ENCODE peak calls at places on chromosomes 12 and 14, in ten cellular contexts. T, U, I, F, H, K, Q, S, Y and R are unnamed samples.

GRCh38 chr12:84805474-84805858 is 107.1 kb downstream of the SLC6A15 start:
- DNase-seq in T (no peak), U (no peak), I (no peak), F (no peak), H (no peak), K (no peak), Q (no peak), S (no peak), Y (no peak), R (no peak)

GRCh38 chr12:13582421-13582820 is 385.9 kb downstream of the EMP1 start:
- DNase-seq in T (no peak), U (no peak), I (no peak), F (no peak), H (no peak), K (no peak), Q (no peak), S (no peak), Y (no peak), R (no peak)

GRCh38 chr14:24887623-24888304 is 162.2 kb downstream of the STXBP6 start:
- DNase-seq in T (no peak), U (no peak), I (no peak), F (no peak), H (no peak), K (no peak), Q (no peak), S (no peak), Y (no peak), R (no peak)

GRCh38 chr14:28542040-28542439 is 224.5 kb upstream of the FOXG1 start:
- DNase-seq in T (no peak), U (no peak), I (no peak), F (no peak), H (peak; percentile 0), K (no peak), Q (no peak), S (no peak), Y (no peak), R (peak; percentile 83)

GRCh38 chr12:69653703-69654102 is 43.0 kb upstream of the LRRC10 start:
- DNase-seq in T (no peak), U (no peak), I (no peak), F (no peak), H (peak; percentile 51), K (no peak), Q (no peak), S (no peak), Y (no peak), R (peak; percentile 46)

GRCh38 chr12:105385141-105385540 is 54.6 kb downstream of the C12orf75 start:
- DNase-seq in T (no peak), U (no peak), I (no peak), F (no peak), H (peak; percentile 19), K (no peak), Q (no peak), S (no peak), Y (no peak), R (peak; percentile 13)

GRCh38 chr12:46517579-46517962 is 145.0 kb upstream of the SLC38A2 start:
- DNase-seq in T (no peak), U (no peak), I (no peak), F (no peak), H (no peak), K (no peak), Q (no peak), S (no peak), Y (no peak), R (no peak)

GRCh38 chr12:31488737-31489338 is 102.1 kb downstream of the DENND5B start:
- DNase-seq in T (no peak), U (no peak), I (no peak), F (no peak), H (no peak), K (no peak), Q (no peak), S (no peak), Y (no peak), R (no peak)

GRCh38 chr12:88401153-88401552 is 179.1 kb downstream of the KITLG start:
- DNase-seq in T (no peak), U (no peak), I (no peak), F (no peak), H (peak; percentile 33), K (no peak), Q (no peak), S (no peak), Y (no peak), R (no peak)

GRCh38 chr12:106680280-106680679 is 94.2 kb upstream of the RIC8B start:
- DNase-seq in T (no peak), U (no peak), I (no peak), F (no peak), H (no peak), K (no peak), Q (no peak), S (no peak), Y (no peak), R (no peak)

GRCh38 chr14:24431569-24432258 is 2.0 kb downstream of the KHNYN start:
- DNase-seq in T (peak; percentile 91), U (peak; percentile 95), I (peak; percentile 95), F (peak; percentile 92), H (peak; percentile 94), K (peak; percentile 94), Q (peak; percentile 93), S (peak; percentile 93), Y (peak; percentile 92), R (peak; percentile 96)

GRCh38 chr12:47837190-47838171 is 17.8 kb upstream of the HDAC7 start:
- DNase-seq in T (peak; percentile 68), U (peak; percentile 76), I (peak; percentile 44), F (peak; percentile 78), H (peak; percentile 79), K (no peak), Q (peak; percentile 79), S (peak; percentile 78), Y (peak; percentile 87), R (peak; percentile 81)

GRCh38 chr12:129773170-129773493 is 130.7 kb downstream of the TMEM132D start:
- DNase-seq in T (no peak), U (no peak), I (no peak), F (no peak), H (no peak), K (no peak), Q (no peak), S (no peak), Y (no peak), R (no peak)

GRCh38 chr12:132647858-132648257 is 29.3 kb downstream of the P2RX2 start:
- DNase-seq in T (no peak), U (no peak), I (no peak), F (no peak), H (no peak), K (no peak), Q (no peak), S (no peak), Y (no peak), R (no peak)

GRCh38 chr12:101455685-101456084 is 19.5 kb upstream of the SPIC start:
- DNase-seq in T (no peak), U (no peak), I (peak; percentile 58), F (no peak), H (no peak), K (no peak), Q (no peak), S (no peak), Y (no peak), R (no peak)

GRCh38 chr14:56121786-56122185 is 3.6 kb downstream of the PELI2 start:
- DNase-seq in T (no peak), U (no peak), I (no peak), F (no peak), H (peak; percentile 44), K (no peak), Q (no peak), S (no peak), Y (no peak), R (no peak)

GRCh38 chr14:35341454-35342159 is 49.4 kb downstream of the PSMA6 start:
- DNase-seq in T (peak; percentile 95), U (peak; percentile 99), I (peak; percentile 90), F (peak; percentile 28), H (peak; percentile 92), K (peak; percentile 99), Q (peak; percentile 99), S (peak; percentile 97), Y (peak; percentile 100), R (peak; percentile 96)

GRCh38 chr14:92386165-92386564 is 63.2 kb downstream of the SLC24A4 start:
- DNase-seq in T (no peak), U (no peak), I (no peak), F (no peak), H (no peak), K (no peak), Q (no peak), S (no peak), Y (no peak), R (no peak)

GRCh38 chr12:618626-619025 is 44.6 kb downstream of the NINJ2 start:
- DNase-seq in T (no peak), U (no peak), I (no peak), F (no peak), H (no peak), K (no peak), Q (no peak), S (no peak), Y (no peak), R (no peak)

DNA sequence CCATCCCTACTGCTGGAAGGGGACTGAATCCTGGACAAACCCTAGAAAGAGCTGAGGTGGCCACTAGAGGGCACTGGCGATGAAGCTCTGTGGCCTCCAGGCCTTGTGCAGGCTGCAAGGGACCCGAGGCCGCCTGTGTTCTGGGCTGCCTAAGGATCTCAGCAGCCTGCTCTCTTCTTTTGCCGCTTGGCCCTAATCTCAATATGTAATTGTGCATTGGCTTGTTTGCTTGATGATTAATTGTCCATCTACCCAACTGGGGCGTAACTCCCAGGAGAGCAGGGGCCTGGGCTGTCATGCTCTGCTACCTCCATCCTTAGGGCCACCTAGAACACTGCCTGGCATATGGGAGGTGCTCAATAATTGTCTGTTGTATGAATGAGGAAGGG is 73.8 kb downstream of the SYNE3 start:
- DNase-seq in T (peak; percentile 79), U (no peak), I (peak; percentile 75), F (peak; percentile 90), H (peak; percentile 82), K (peak; percentile 86), Q (peak; percentile 84), S (peak; percentile 86), Y (peak; percentile 89), R (peak; percentile 86)
- TF ChIP-seq CTCF in T (peak; percentile 87), U (peak; percentile 87), I (peak; percentile 75), F (peak; percentile 86), H (peak; percentile 94), K (peak; percentile 86), Q (peak; percentile 85), S (peak; percentile 92), Y (peak; percentile 84), R (peak; percentile 94)

GRCh38 chr14:103103461-103104388 is 9.2 kb downstream of the EXOC3L4 start:
- DNase-seq in T (peak; percentile 59), U (peak; percentile 88), I (peak; percentile 47), F (no peak), H (peak; percentile 77), K (peak; percentile 91), Q (peak; percentile 87), S (peak; percentile 82), Y (no peak), R (peak; percentile 50)
- TF ChIP-seq CTCF in T (no peak), U (no peak), I (no peak), F (no peak), H (peak; percentile 55), K (peak; percentile 48), Q (peak; percentile 15), S (peak; percentile 24), Y (no peak), R (peak; percentile 16)

GRCh38 chr12:109927622-109928021 is 27.5 kb downstream of the TCHP start:
- DNase-seq in T (no peak), U (no peak), I (peak; percentile 40), F (peak; percentile 62), H (peak; percentile 33), K (no peak), Q (peak; percentile 27), S (no peak), Y (no peak), R (peak; percentile 57)
- TF ChIP-seq CTCF in T (peak; percentile 46), U (peak; percentile 35), I (peak; percentile 67), F (peak; percentile 65), H (peak; percentile 80), K (peak; percentile 59), Q (peak; percentile 40), S (peak; percentile 58), Y (peak; percentile 37), R (peak; percentile 85)

GRCh38 chr12:4685317-4685716 is 34.9 kb upstream of the GALNT8 start:
- DNase-seq in T (no peak), U (no peak), I (no peak), F (no peak), H (no peak), K (no peak), Q (no peak), S (no peak), Y (no peak), R (no peak)
- TF ChIP-seq CTCF in T (no peak), U (no peak), I (no peak), F (no peak), H (no peak), K (no peak), Q (no peak), S (no peak), Y (no peak), R (no peak)